ENCODE peak calls at places on chromosomes 13 and 19, in five cellular contexts. O, Z, E, T and A are unnamed samples.

GRCh38 chr19:13152356-13152853 is 2.2 kb downstream of the IER2 start:
- DNase-seq in E (no peak), O (no peak), T (no peak), Z (no peak), A (no peak)

GRCh38 chr19:3413796-3414327 is 47.5 kb downstream of the NFIC start:
- DNase-seq in T (no peak), E (no peak), Z (no peak), O (no peak), A (no peak)

GRCh38 chr13:75869981-75870380 is 233.9 kb downstream of the LMO7 start:
- DNase-seq in O (no peak), E (no peak), T (no peak), Z (no peak), A (no peak)

GRCh38 chr13:21625366-21625765 is 21.4 kb upstream of the MICU2 start:
- DNase-seq in Z (no peak), E (no peak), T (peak), O (peak), A (peak)

GRCh38 chr19:54201980-54202379 is 1.3 kb downstream of the RPS9 start:
- DNase-seq in Z (no peak), E (no peak), T (no peak), O (no peak), A (no peak)

GRCh38 chr19:16612631-16613030 is 15.4 kb downstream of the MED26 start:
- DNase-seq in Z (no peak), E (no peak), T (no peak), O (peak), A (peak)

GRCh38 chr19:33767898-33768413 is 28.7 kb upstream of the KCTD15 start:
- DNase-seq in T (peak), O (no peak), Z (no peak), E (no peak), A (peak)

GRCh38 chr19:14004619-14005380 is 1.3 kb downstream of the RFX1 start:
- DNase-seq in O (peak), Z (peak), T (no peak), E (no peak), A (peak)

GRCh38 chr19:14775855-14776254 is 2.5 kb downstream of the ADGRE2 start:
- DNase-seq in O (no peak), T (no peak), E (no peak), Z (peak), A (no peak)

GRCh38 chr19:41218615-41219507 is at the start of gene AXL:
- DNase-seq in O (peak), E (no peak), Z (peak), T (peak), A (peak)

GRCh38 chr13:97119899-97120745 is 102.0 kb upstream of the MBNL2 start:
- DNase-seq in O (peak), Z (no peak), T (no peak), E (no peak), A (peak)

GRCh38 chr13:40379794-40380608 is 286.4 kb downstream of the FOXO1 start:
- DNase-seq in T (no peak), O (no peak), Z (no peak), E (no peak), A (no peak)

GRCh38 chr13:36192166-36192565 is 22.2 kb downstream of the SOHLH2 start:
- DNase-seq in Z (no peak), T (no peak), E (no peak), O (peak), A (no peak)

GRCh38 chr13:60745343-60745742 is 348.3 kb downstream of the TDRD3 start:
- DNase-seq in O (no peak), T (no peak), E (no peak), Z (no peak), A (no peak)

GRCh38 chr19:19403373-19403901 is 2.0 kb upstream of the GATAD2A start:
- DNase-seq in E (no peak), O (peak), Z (no peak), T (peak), A (peak)

GRCh38 chr13:27595055-27595811 is 25.1 kb downstream of the LNX2 start:
- DNase-seq in O (peak), E (no peak), T (no peak), Z (no peak), A (no peak)

GRCh38 chr13:31909889-31910551 is 121.6 kb upstream of the FRY start:
- DNase-seq in O (peak), E (peak), T (peak), Z (no peak), A (peak)

GRCh38 chr19:2631213-2631821 is 71.2 kb downstream of the GNG7 start:
- DNase-seq in T (peak), E (no peak), O (peak), Z (no peak), A (peak)

GRCh38 chr13:51453959-51454703 is 1.3 kb upstream of the INTS6 start:
- DNase-seq in O (peak), E (no peak), Z (no peak), T (no peak), A (peak)

GRCh38 chr19:54576411-54576976 is 2.9 kb downstream of the LILRA2 start:
- DNase-seq in T (no peak), O (no peak), E (no peak), Z (peak), A (no peak)

GRCh38 chr19:31102674-31103073 is 246.6 kb downstream of the TSHZ3 start:
- DNase-seq in Z (no peak), O (no peak), T (no peak), E (no peak), A (no peak)

GRCh38 chr19:27681972-27682371 is 1531.0 kb downstream of the UQCRFS1 start:
- DNase-seq in Z (no peak), O (no peak), T (no peak), E (no peak), A (no peak)